ENCODE peak calls at places on chromosomes 2 and 18, in nine cellular contexts. J is tibial artery; F is OCI-LY7; U is mammary epithelial cell; W is HepG2; T is AG04450; L is IMR-90; O is heart right ventricle; M is CD8-positive, alpha-beta T cell. N is an unnamed sample. For H3K9me3, the result is how much of the 10 kb centered on the place peaks cover.

GRCh38 chr18:63128242-63128967 is 191.2 kb downstream of the BCL2 start:
- DNase-seq in J (no peak), F (no peak), U (no peak), W (no peak), T (no peak), L (no peak), O (no peak), M (no peak), N (no peak)

GRCh38 chr2:65404988-65405697 is 27.3 kb downstream of the SPRED2 start:
- DNase-seq in J (no peak), F (no peak), U (no peak), W (no peak), T (no peak), L (no peak), O (no peak), M (no peak), N (no peak)

GRCh38 chr2:227320305-227321094 is 4.6 kb upstream of the MFF start:
- DNase-seq in J (no peak), F (no peak), U (no peak), W (no peak), T (no peak), L (no peak), O (no peak), M (no peak), N (no peak)

GRCh38 chr2:63665806-63666205 is 77.0 kb downstream of the MDH1 start:
- DNase-seq in J (no peak), F (no peak), U (peak), W (no peak), T (peak), L (peak), O (no peak), M (no peak), N (no peak)

GRCh38 chr2:19893520-19894134 is 8.2 kb downstream of the TTC32 start:
- DNase-seq in J (no peak), F (no peak), U (no peak), W (no peak), T (no peak), L (no peak), O (no peak), M (no peak), N (no peak)

GRCh38 chr2:216881411-216881810 is 21.5 kb upstream of the TNP1 start:
- DNase-seq in J (no peak), F (no peak), U (no peak), W (no peak), T (no peak), L (no peak), O (no peak), M (no peak), N (no peak)

GRCh38 chr2:883260-884026 is 67.2 kb upstream of the SNTG2 start:
- DNase-seq in J (no peak), F (no peak), U (no peak), W (no peak), T (no peak), L (no peak), O (no peak), M (no peak), N (no peak)

GRCh38 chr2:156649596-156649995 is 213.4 kb downstream of the GPD2 start:
- DNase-seq in J (no peak), F (no peak), U (no peak), W (no peak), T (no peak), L (no peak), O (peak), M (no peak), N (no peak)

GRCh38 chr18:34773961-34774754 is 64.1 kb downstream of the DTNA start:
- DNase-seq in J (peak), F (no peak), U (peak), W (no peak), T (no peak), L (peak), O (peak), M (no peak), N (no peak)

GRCh38 chr2:219570924-219571310 is 422 bp downstream of the OBSL1 start:
- DNase-seq in J (no peak), F (no peak), U (peak), W (no peak), T (no peak), L (peak), O (no peak), M (no peak), N (no peak)

DNA sequence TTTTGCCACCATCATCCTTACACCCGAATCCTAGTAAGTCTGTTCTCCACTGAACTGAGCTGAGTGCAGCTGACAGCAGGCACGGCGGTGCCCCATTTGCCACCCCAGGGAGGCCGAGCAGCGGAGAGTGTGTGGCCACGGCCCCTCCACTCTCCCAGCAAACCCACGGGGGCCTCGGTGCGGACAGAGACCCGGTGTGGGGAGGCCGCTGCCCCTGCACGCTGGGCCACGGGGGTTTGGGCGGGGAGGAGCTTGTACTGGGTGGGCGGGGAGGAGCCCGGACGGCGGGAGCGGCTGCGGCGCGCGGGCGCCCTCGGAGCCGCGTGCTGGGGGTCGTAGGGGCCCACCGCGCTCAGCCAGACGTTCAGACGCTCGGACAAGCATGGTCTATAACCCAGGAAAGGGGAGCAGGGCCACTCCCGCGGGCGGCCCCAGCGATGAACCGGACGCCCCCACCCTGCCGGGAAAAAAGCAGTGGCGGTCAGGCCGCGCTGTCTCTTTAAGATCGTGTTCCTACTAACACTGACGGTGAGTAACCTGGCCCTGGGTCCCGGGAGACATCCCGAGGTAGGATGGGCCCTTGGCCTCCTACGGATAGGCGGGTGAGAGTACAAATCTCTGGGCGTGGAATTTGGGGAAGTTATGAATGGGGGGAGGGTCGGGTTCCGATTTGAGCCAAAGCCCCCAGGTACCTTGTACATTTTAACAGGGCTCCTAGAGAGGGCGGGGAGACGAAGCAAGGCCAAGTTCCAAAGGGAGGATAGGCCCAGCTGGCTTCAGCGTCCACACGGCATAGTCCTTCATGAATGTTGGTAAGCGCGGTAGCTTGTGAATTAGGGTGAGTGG is at the start of gene ITPRIPL1:
- DNase-seq in J (peak), F (peak), U (no peak), W (peak), T (no peak), L (no peak), O (no peak), M (no peak), N (no peak)
- H3K27ac ChIP-seq in J (no peak), F (no peak), U (no peak), W (no peak), T (no peak), L (peak), O (peak), M (peak), N (no peak)

DNA sequence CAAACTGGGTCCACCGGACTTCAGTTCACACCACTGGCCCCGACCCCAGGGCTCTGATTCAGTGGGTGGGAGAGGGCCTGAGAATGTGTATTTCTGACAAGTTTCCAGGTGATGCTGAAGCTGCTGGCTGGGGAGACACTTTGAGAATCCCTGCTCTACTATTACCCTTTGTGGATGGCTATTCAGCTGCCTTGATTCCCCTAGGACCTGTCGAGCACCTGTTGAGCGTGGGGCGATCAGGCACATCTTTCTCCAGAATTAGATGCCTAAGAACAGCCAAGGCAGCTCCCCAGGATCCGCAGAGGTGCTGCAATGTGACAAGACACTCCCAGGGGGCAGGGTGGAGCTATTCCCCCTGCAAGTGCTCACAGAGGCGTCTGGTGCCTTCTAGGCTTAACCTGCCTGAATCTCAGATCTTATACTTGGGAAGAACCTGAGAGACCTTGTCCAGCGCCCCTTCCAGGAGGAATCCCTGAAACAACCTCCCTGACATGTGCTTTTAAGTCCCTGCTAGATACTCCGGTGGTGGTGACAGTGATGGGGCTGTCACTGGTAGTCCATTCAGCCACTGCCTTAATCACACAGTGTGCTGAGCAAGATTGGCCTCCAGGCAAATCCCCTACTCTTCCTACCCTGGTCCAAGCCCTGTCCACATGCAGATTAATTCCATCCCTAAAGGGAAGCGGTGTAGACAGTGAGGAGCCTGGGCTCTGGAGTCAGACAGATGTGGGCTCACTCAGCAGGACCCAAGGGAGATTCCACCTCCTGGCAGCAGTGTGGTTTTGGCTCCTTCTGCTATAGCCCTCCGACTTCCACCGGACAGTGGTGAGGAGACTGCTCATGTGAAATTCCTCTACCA is 43.4 kb upstream of the OTOF start:
- DNase-seq in J (no peak), F (peak), U (no peak), W (peak), T (no peak), L (no peak), O (no peak), M (no peak), N (no peak)
- TF ChIP-seq CTCF in J (no peak), F (peak), U (peak), W (peak), T (peak), L (peak), O (peak), M (no peak), N (no peak)

GRCh38 chr18:79934311-79935097 is 16.9 kb downstream of the SLC66A2 start:
- DNase-seq in J (peak), F (no peak), U (no peak), W (peak), T (no peak), L (no peak), O (peak), M (no peak), N (no peak)
- H3K9me3 ChIP-seq in J (under half), F (under half), U (under half), W (under half), T (under half), L (under half), O (under half), M (under half), N (under half)

DNA sequence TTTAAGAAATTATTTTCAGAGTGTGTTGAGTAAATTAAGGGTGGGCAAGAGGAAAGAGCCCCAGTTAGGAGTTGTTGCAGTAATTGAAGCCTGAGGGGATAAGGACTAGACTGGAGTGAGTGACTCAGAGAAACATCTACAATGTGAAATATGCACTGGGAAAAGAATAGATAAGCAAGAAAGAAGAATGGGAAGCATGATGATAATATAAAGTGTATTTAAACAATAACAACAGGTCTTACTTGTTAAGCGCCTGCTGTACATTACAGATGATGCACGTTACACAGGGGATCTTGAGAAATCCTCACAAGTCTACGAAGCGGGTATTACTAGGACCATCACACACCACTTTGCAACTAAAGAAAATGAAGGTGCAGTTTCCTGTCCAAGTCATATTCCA is 73.6 kb upstream of the STK17B start:
- DNase-seq in J (no peak), F (no peak), U (peak), W (no peak), T (no peak), L (peak), O (no peak), M (no peak), N (no peak)
- H3K27ac ChIP-seq in J (no peak), F (no peak), U (no peak), W (no peak), T (no peak), L (no peak), O (no peak), M (no peak), N (no peak)

GRCh38 chr2:33126552-33126951 is 179.8 kb downstream of the LTBP1 start:
- DNase-seq in J (no peak), F (no peak), U (no peak), W (no peak), T (no peak), L (no peak), O (no peak), M (no peak), N (no peak)
- TF ChIP-seq CTCF in J (no peak), F (peak), U (no peak), W (no peak), T (peak), L (no peak), O (no peak), M (no peak), N (no peak)

GRCh38 chr18:67862069-67862468 is 345.5 kb upstream of the DSEL start:
- DNase-seq in J (no peak), F (no peak), U (no peak), W (no peak), T (no peak), L (peak), O (no peak), M (no peak), N (no peak)

GRCh38 chr18:67864677-67865340 is 348.3 kb upstream of the DSEL start:
- DNase-seq in J (no peak), F (no peak), U (peak), W (no peak), T (no peak), L (peak), O (no peak), M (no peak), N (no peak)

GRCh38 chr18:67865400-67865799 is 348.9 kb upstream of the DSEL start:
- DNase-seq in J (no peak), F (no peak), U (no peak), W (no peak), T (no peak), L (no peak), O (no peak), M (no peak), N (no peak)
- H3K9me3 ChIP-seq in J (under half), F (under half), U (under half), W (under half), T (under half), L (under half), O (under half), M (under half), N (under half)

GRCh38 chr2:24924732-24925131 is 4.7 kb upstream of the ADCY3 start:
- DNase-seq in J (no peak), F (no peak), U (no peak), W (no peak), T (no peak), L (no peak), O (no peak), M (no peak), N (no peak)

GRCh38 chr2:24926602-24927252 is 6.7 kb upstream of the ADCY3 start:
- DNase-seq in J (peak), F (no peak), U (no peak), W (no peak), T (no peak), L (no peak), O (peak), M (no peak), N (no peak)

GRCh38 chr2:24925815-24926214 is 5.8 kb upstream of the ADCY3 start:
- DNase-seq in J (no peak), F (no peak), U (no peak), W (no peak), T (no peak), L (no peak), O (no peak), M (no peak), N (no peak)

GRCh38 chr2:24928036-24928435 is 8.0 kb upstream of the ADCY3 start:
- DNase-seq in J (no peak), F (no peak), U (no peak), W (no peak), T (no peak), L (no peak), O (no peak), M (no peak), N (no peak)

GRCh38 chr2:24926220-24926601 is 6.2 kb upstream of the ADCY3 start:
- DNase-seq in J (no peak), F (no peak), U (no peak), W (no peak), T (no peak), L (no peak), O (no peak), M (no peak), N (no peak)
- H3K27ac ChIP-seq in J (peak), F (no peak), U (no peak), W (no peak), T (no peak), L (no peak), O (peak), M (no peak), N (peak)

DNA sequence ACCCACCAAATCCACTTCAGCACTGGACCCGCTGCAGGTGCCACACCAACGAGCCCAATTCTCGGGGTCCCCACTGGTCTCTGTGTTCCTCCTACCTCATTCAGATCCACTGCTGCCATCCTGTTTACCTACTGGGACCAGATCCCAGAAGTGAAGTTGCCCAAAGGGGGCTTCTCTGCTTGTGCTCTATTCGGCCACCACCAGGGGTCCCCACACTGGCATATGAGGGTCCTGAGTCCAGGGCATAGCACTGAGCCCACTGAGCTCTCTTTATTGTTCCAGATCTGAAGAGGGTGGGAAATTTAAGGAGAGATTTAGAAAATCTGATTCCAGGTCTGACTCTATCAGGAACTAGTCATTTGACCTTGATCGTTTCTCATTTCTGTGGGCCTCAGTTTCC is 2.4 kb downstream of the GPR45 start:
- DNase-seq in J (no peak), F (peak), U (no peak), W (peak), T (no peak), L (no peak), O (no peak), M (no peak), N (no peak)
- TF ChIP-seq CTCF in J (no peak), F (peak), U (no peak), W (peak), T (peak), L (peak), O (peak), M (no peak), N (no peak)

GRCh38 chr2:161150704-161151103 is 9.5 kb upstream of the TANK start:
- DNase-seq in J (no peak), F (no peak), U (no peak), W (no peak), T (no peak), L (no peak), O (no peak), M (no peak), N (no peak)
- H3K9me3 ChIP-seq in J (under half), F (half or more), U (under half), W (under half), T (under half), L (under half), O (under half), M (under half), N (under half)

N was measured in thoracic aorta.